ENCODE peak calls at places on chromosomes 1 and 21, in nine cellular contexts. N, O, I, A, L, P, Z, B and J are unnamed samples.
A peak's percentile ranks its signal among the peaks of the same experiment; 100 is the strongest.

GRCh38 chr21:31284797-31285397 is 59.2 kb downstream of the TIAM1 start:
- DNase-seq in A (peak; percentile 44), P (no peak), L (no peak), O (no peak), B (peak; percentile 37), Z (peak; percentile 34), I (no peak), N (no peak), J (no peak)

GRCh38 chr1:44988531-44989156 is 2.2 kb upstream of the EIF2B3 start:
- DNase-seq in Z (no peak), B (no peak), I (no peak), O (no peak), L (no peak), N (no peak), P (no peak), A (no peak), J (no peak)

GRCh38 chr1:221708076-221708571 is 33.8 kb downstream of the DUSP10 start:
- DNase-seq in O (no peak), A (no peak), I (peak; percentile 55), P (no peak), N (no peak), L (peak; percentile 63), B (no peak), Z (no peak), J (peak; percentile 62)

GRCh38 chr1:222266223-222267215 is 281.4 kb downstream of the HHIPL2 start:
- DNase-seq in N (no peak), B (no peak), P (no peak), I (no peak), A (no peak), Z (no peak), O (no peak), L (no peak), J (no peak)

GRCh38 chr1:164165466-164165865 is 393.5 kb upstream of the PBX1 start:
- DNase-seq in B (no peak), L (no peak), Z (no peak), A (no peak), I (no peak), O (no peak), N (no peak), P (no peak), J (no peak)

GRCh38 chr1:162364498-162364897 is 12.2 kb downstream of the SPATA46 start:
- DNase-seq in A (no peak), P (no peak), I (no peak), N (no peak), Z (no peak), L (no peak), B (no peak), O (no peak), J (no peak)

GRCh38 chr21:45074818-45075605 is 632 bp downstream of the ADARB1 start:
- DNase-seq in A (no peak), P (no peak), I (no peak), B (no peak), Z (peak; percentile 56), L (peak; percentile 63), O (peak; percentile 64), N (no peak), J (no peak)

GRCh38 chr1:18953656-18954259 is 2.7 kb downstream of the IFFO2 start:
- DNase-seq in O (no peak), Z (no peak), B (no peak), N (no peak), A (no peak), L (peak; percentile 41), I (no peak), P (no peak), J (no peak)

GRCh38 chr1:55669308-55669707 is 454.1 kb upstream of the USP24 start:
- DNase-seq in I (no peak), N (no peak), O (no peak), P (no peak), A (no peak), L (peak; percentile 23), B (no peak), Z (no peak), J (no peak)

GRCh38 chr1:113128116-113128515 is 55.1 kb downstream of the LRIG2 start:
- DNase-seq in L (no peak), I (no peak), O (no peak), N (no peak), A (no peak), P (no peak), Z (no peak), B (no peak), J (no peak)

GRCh38 chr1:224736619-224737352 is 120.7 kb downstream of the CNIH3 start:
- DNase-seq in N (no peak), A (no peak), I (no peak), P (peak; percentile 63), L (peak; percentile 8), O (no peak), B (no peak), Z (peak; percentile 33), J (no peak)

GRCh38 chr1:117339866-117340357 is 27.3 kb upstream of the MAN1A2 start:
- DNase-seq in Z (no peak), B (no peak), A (peak; percentile 2), P (peak; percentile 25), O (peak; percentile 18), L (peak; percentile 93), N (no peak), I (no peak), J (no peak)

GRCh38 chr1:43521716-43522115 is 9.0 kb upstream of the PTPRF start:
- DNase-seq in N (no peak), P (no peak), L (peak; percentile 36), O (no peak), A (no peak), B (no peak), Z (no peak), I (no peak), J (no peak)

GRCh38 chr1:99969260-99969728 is 502 bp upstream of the SLC35A3 start:
- DNase-seq in B (no peak), O (no peak), I (no peak), N (no peak), P (no peak), Z (no peak), A (no peak), L (peak; percentile 26), J (no peak)

GRCh38 chr1:109625601-109626560 is 6.2 kb downstream of the AMPD2 start:
- DNase-seq in B (no peak), P (no peak), L (no peak), N (no peak), Z (no peak), O (no peak), I (no peak), A (no peak), J (no peak)

GRCh38 chr1:110336300-110337039 is 2.7 kb upstream of the RBM15 start:
- DNase-seq in I (no peak), A (no peak), Z (no peak), O (no peak), L (peak; percentile 86), P (no peak), N (no peak), B (no peak), J (no peak)

GRCh38 chr1:214445846-214446614 is 105.4 kb downstream of the PTPN14 start:
- DNase-seq in A (peak; percentile 74), L (peak; percentile 56), P (peak; percentile 89), I (no peak), B (peak; percentile 93), N (no peak), O (no peak), Z (no peak), J (no peak)

GRCh38 chr1:44571712-44572571 is 102.3 kb downstream of the TMEM53 start:
- DNase-seq in P (no peak), B (no peak), A (no peak), Z (no peak), N (no peak), L (peak; percentile 60), O (no peak), I (no peak), J (no peak)

GRCh38 chr1:65378547-65378946 is 41.9 kb upstream of the LEPR start:
- DNase-seq in N (no peak), P (no peak), A (no peak), B (no peak), L (no peak), I (no peak), Z (no peak), O (no peak), J (no peak)

GRCh38 chr1:7727816-7728477 is 43.1 kb upstream of the VAMP3 start:
- DNase-seq in L (no peak), Z (no peak), I (no peak), A (no peak), N (no peak), O (no peak), B (no peak), P (no peak), J (no peak)

GRCh38 chr1:21572141-21572540 is 62.9 kb downstream of the ALPL start:
- DNase-seq in Z (no peak), I (no peak), P (no peak), O (no peak), L (no peak), A (no peak), B (no peak), N (no peak), J (no peak)

GRCh38 chr1:25458550-25459298 is 28.0 kb downstream of the MACO1 start:
- DNase-seq in B (no peak), O (no peak), N (no peak), Z (no peak), P (no peak), A (no peak), L (peak; percentile 87), I (no peak), J (no peak)

GRCh38 chr1:91755176-91755575 is 130.8 kb downstream of the TGFBR3 start:
- DNase-seq in N (no peak), I (no peak), P (no peak), O (no peak), B (no peak), L (no peak), Z (peak; percentile 58), A (no peak), J (no peak)

GRCh38 chr1:9676815-9677393 is 25.4 kb downstream of the PIK3CD start:
- DNase-seq in A (no peak), L (no peak), B (no peak), N (no peak), O (no peak), P (no peak), I (no peak), Z (no peak), J (no peak)

GRCh38 chr1:18920931-18921330 is 18.6 kb upstream of the ALDH4A1 start:
- DNase-seq in N (no peak), Z (no peak), P (no peak), A (no peak), L (no peak), O (no peak), B (no peak), I (no peak), J (no peak)

GRCh38 chr1:4977701-4978100 is 323.3 kb downstream of the AJAP1 start:
- DNase-seq in I (no peak), B (no peak), A (no peak), L (no peak), P (no peak), Z (no peak), O (no peak), N (no peak), J (no peak)

GRCh38 chr1:25989860-25990650 is 7.8 kb downstream of the PAFAH2 start:
- DNase-seq in B (no peak), N (no peak), P (no peak), I (no peak), A (no peak), Z (no peak), L (peak; percentile 41), O (no peak), J (no peak)

GRCh38 chr1:165539306-165539705 is 4.5 kb upstream of the LRRC52 start:
- DNase-seq in L (peak; percentile 93), Z (no peak), I (no peak), N (no peak), P (no peak), O (no peak), A (no peak), B (no peak), J (no peak)

GRCh38 chr1:35243681-35244080 is 24.8 kb upstream of the ZMYM4 start:
- DNase-seq in O (no peak), A (no peak), N (no peak), P (no peak), Z (no peak), L (peak; percentile 30), B (no peak), I (no peak), J (no peak)

GRCh38 chr1:113874017-113874879 is 2.7 kb upstream of the PTPN22 start:
- DNase-seq in A (no peak), B (no peak), Z (no peak), P (no peak), O (no peak), L (no peak), I (no peak), N (no peak), J (no peak)

GRCh38 chr1:17250601-17251000 is 1.7 kb downstream of the PADI3 start:
- DNase-seq in O (no peak), A (peak; percentile 80), P (no peak), B (no peak), L (no peak), Z (no peak), I (no peak), N (no peak), J (no peak)